ENCODE peak calls at places on chromosomes 7 and 10, in five cellular contexts. D is activated effector memory CD4-positive, alpha-beta T cell treated with anti-CD3 and anti-CD28 coated beads, Interleukin-2, amount 50 U/mL, for 16 hours; R is GM12865; K is testis; H is LoVo. F is an unnamed sample.

GRCh38 chr7:151139071-151139521 is 28.4 kb downstream of the GBX1 start:
- DNase-seq in D (peak; percentile 39), R (no peak), K (peak; percentile 10), H (no peak), F (peak; percentile 15)

GRCh38 chr10:50392426-50392825 is 141.1 kb upstream of the ASAH2 start:
- DNase-seq in D (no peak), R (no peak), K (no peak), H (no peak), F (no peak)

GRCh38 chr10:1203216-1203615 is 147.0 kb downstream of the WDR37 start:
- DNase-seq in D (no peak), R (no peak), K (no peak), H (no peak), F (no peak)

GRCh38 chr10:22453948-22454347 is 108.7 kb downstream of the SPAG6 start:
- DNase-seq in D (no peak), R (no peak), K (no peak), H (no peak), F (peak; percentile 65)

GRCh38 chr7:101163281-101164070 is 1.9 kb downstream of the VGF start:
- DNase-seq in D (peak; percentile 74), R (peak; percentile 68), K (peak; percentile 54), H (peak; percentile 71), F (peak; percentile 68)

GRCh38 chr7:28298870-28299484 is 113.3 kb upstream of the CREB5 start:
- DNase-seq in D (no peak), R (no peak), K (peak; percentile 63), H (peak; percentile 41), F (peak; percentile 85)

GRCh38 chr7:98957766-98958165 is 79.4 kb downstream of the TRRAP start:
- DNase-seq in D (no peak), R (no peak), K (no peak), H (no peak), F (no peak)

GRCh38 chr7:21869785-21870402 is 75.8 kb downstream of the CDCA7L start:
- DNase-seq in D (no peak), R (no peak), K (no peak), H (no peak), F (peak; percentile 34)

GRCh38 chr7:25615603-25616002 is 387.3 kb upstream of the NPVF start:
- DNase-seq in D (no peak), R (no peak), K (no peak), H (no peak), F (no peak)

GRCh38 chr10:79436850-79437103 is 8.6 kb downstream of the ZCCHC24 start:
- DNase-seq in D (no peak), R (no peak), K (no peak), H (no peak), F (no peak)

GRCh38 chr10:35300063-35300699 is 36.1 kb upstream of the CCNY start:
- DNase-seq in D (no peak), R (peak; percentile 78), K (peak; percentile 15), H (peak; percentile 74), F (no peak)

GRCh38 chr10:127906548-127907377 is at the start of gene PTPRE:
- DNase-seq in D (peak; percentile 89), R (peak; percentile 45), K (peak; percentile 72), H (peak; percentile 78), F (peak; percentile 86)

GRCh38 chr7:26891400-26892355 is 27.3 kb upstream of the SKAP2 start:
- DNase-seq in D (no peak), R (peak; percentile 37), K (no peak), H (no peak), F (no peak)

GRCh38 chr7:12715372-12716133 is 28.1 kb downstream of the ARL4A start:
- DNase-seq in D (no peak), R (no peak), K (peak; percentile 71), H (peak; percentile 89), F (peak; percentile 81)

GRCh38 chr7:151948039-151948438 is 8.2 kb upstream of the GALNTL5 start:
- DNase-seq in D (no peak), R (no peak), K (no peak), H (no peak), F (no peak)

GRCh38 chr7:66418537-66418936 is 210.1 kb upstream of the KCTD7 start:
- DNase-seq in D (no peak), R (no peak), K (no peak), H (no peak), F (no peak)

GRCh38 chr10:47257396-47258120 is 42.4 kb upstream of the GDF10 start:
- DNase-seq in D (peak; percentile 38), R (peak; percentile 21), K (no peak), H (no peak), F (no peak)

GRCh38 chr10:48199580-48200377 is 74.7 kb downstream of the FRMPD2 start:
- DNase-seq in D (no peak), R (no peak), K (no peak), H (no peak), F (no peak)

GRCh38 chr10:44925224-44925623 is 14.1 kb downstream of the TMEM72 start:
- DNase-seq in D (no peak), R (peak; percentile 37), K (no peak), H (no peak), F (peak; percentile 93)

GRCh38 chr7:141369422-141369821 is 181.8 kb upstream of the AGK start:
- DNase-seq in D (no peak), R (no peak), K (peak; percentile 41), H (no peak), F (no peak)

GRCh38 chr7:138125598-138126111 is 49.4 kb downstream of the AKR1D1 start:
- DNase-seq in D (no peak), R (peak; percentile 41), K (no peak), H (no peak), F (no peak)

GRCh38 chr7:100219271-100219737 is 445 bp upstream of the PVRIG start:
- DNase-seq in D (peak; percentile 72), R (no peak), K (no peak), H (no peak), F (no peak)

GRCh38 chr7:88758355-88759215 is 915 bp upstream of the ZNF804B start:
- DNase-seq in D (no peak), R (no peak), K (peak; percentile 52), H (no peak), F (peak; percentile 78)

GRCh38 chr10:48364659-48365405 is 58.4 kb downstream of the MAPK8 start:
- DNase-seq in D (no peak), R (no peak), K (no peak), H (peak; percentile 43), F (peak; percentile 36)

GRCh38 chr7:140358771-140359095 is 39.6 kb downstream of the SLC37A3 start:
- DNase-seq in D (peak; percentile 76), R (no peak), K (peak; percentile 59), H (no peak), F (no peak)

GRCh38 chr10:99993994-99994689 is 15.6 kb downstream of the DNMBP start:
- DNase-seq in D (peak; percentile 69), R (peak; percentile 81), K (peak; percentile 71), H (no peak), F (no peak)

GRCh38 chr10:116888380-116889055 is 39.2 kb downstream of the ENO4 start:
- DNase-seq in D (no peak), R (no peak), K (no peak), H (peak; percentile 51), F (no peak)

GRCh38 chr7:24812313-24812945 is 55.2 kb upstream of the GSDME start:
- DNase-seq in D (peak; percentile 80), R (peak; percentile 65), K (peak; percentile 62), H (peak; percentile 55), F (peak; percentile 79)

GRCh38 chr7:101501351-101501750 is 127.7 kb downstream of the MYL10 start:
- DNase-seq in D (no peak), R (no peak), K (no peak), H (no peak), F (no peak)

GRCh38 chr7:30976381-30976780 is 12.6 kb downstream of the GHRHR start:
- DNase-seq in D (no peak), R (no peak), K (no peak), H (no peak), F (no peak)

GRCh38 chr10:95221124-95221523 is 27.1 kb downstream of the ACSM6 start:
- DNase-seq in D (no peak), R (no peak), K (no peak), H (no peak), F (no peak)

GRCh38 chr7:157250605-157251228 is 86.1 kb upstream of the DNAJB6 start:
- DNase-seq in D (peak; percentile 80), R (peak; percentile 74), K (peak; percentile 60), H (peak; percentile 37), F (peak; percentile 75)

GRCh38 chr10:100730739-100731602 is 14.4 kb upstream of the PAX2 start:
- DNase-seq in D (peak; percentile 70), R (peak; percentile 80), K (peak; percentile 44), H (peak; percentile 67), F (peak; percentile 96)

GRCh38 chr10:119620771-119621384 is 24.1 kb upstream of the TIAL1 start:
- DNase-seq in D (no peak), R (no peak), K (no peak), H (no peak), F (no peak)

GRCh38 chr10:27861781-27862180 is 116.2 kb upstream of the MKX start:
- DNase-seq in D (no peak), R (no peak), K (no peak), H (no peak), F (no peak)